ENCODE peak calls at places on chromosomes 7 and 10, in nine cellular contexts. One of them, this sample, is unnamed.

GRCh38 chr7:139586286-139586685 is 62.8 kb downstream of the CLEC2L start:
- DNase-seq in suprapubic skin: no peak
- DNase-seq in fibroblast of the conjunctiva: no peak
- DNase-seq in mesendoderm: no peak
- DNase-seq in EL: no peak
- DNase-seq in stimulated activated naive B cell treated with anti-CD40 and anti-IgM and Interleukin-4, amounts not matched to agents 10 μg/mL and 1 μg/mL and 100 μg/mL, for 72 hours: no peak
- DNase-seq in GM13977: no peak
- DNase-seq in stimulated activated CD4-positive, alpha-beta T cell treated with anti-CD3 and anti-CD28 coated beads, Interleukin-1b, Interleukin-23, amount 100 ng/mL, for 1 hour: no peak
- DNase-seq in CD8-positive, alpha-beta memory T cell: no peak
- DNase-seq in this sample: no peak

GRCh38 chr10:82814635-82815034 is 939.6 kb downstream of the NRG3 start:
- DNase-seq in suprapubic skin: no peak
- DNase-seq in fibroblast of the conjunctiva: peak
- DNase-seq in mesendoderm: no peak
- DNase-seq in EL: no peak
- DNase-seq in stimulated activated naive B cell treated with anti-CD40 and anti-IgM and Interleukin-4, amounts not matched to agents 10 μg/mL and 1 μg/mL and 100 μg/mL, for 72 hours: no peak
- DNase-seq in GM13977: no peak
- DNase-seq in stimulated activated CD4-positive, alpha-beta T cell treated with anti-CD3 and anti-CD28 coated beads, Interleukin-1b, Interleukin-23, amount 100 ng/mL, for 1 hour: no peak
- DNase-seq in CD8-positive, alpha-beta memory T cell: no peak
- DNase-seq in this sample: no peak

GRCh38 chr10:114173680-114174461 is at the start of gene CCDC186:
- DNase-seq in suprapubic skin: peak
- DNase-seq in fibroblast of the conjunctiva: peak
- DNase-seq in mesendoderm: peak
- DNase-seq in EL: peak
- DNase-seq in stimulated activated naive B cell treated with anti-CD40 and anti-IgM and Interleukin-4, amounts not matched to agents 10 μg/mL and 1 μg/mL and 100 μg/mL, for 72 hours: peak
- DNase-seq in GM13977: peak
- DNase-seq in stimulated activated CD4-positive, alpha-beta T cell treated with anti-CD3 and anti-CD28 coated beads, Interleukin-1b, Interleukin-23, amount 100 ng/mL, for 1 hour: peak
- DNase-seq in CD8-positive, alpha-beta memory T cell: peak
- DNase-seq in this sample: peak

GRCh38 chr7:66282594-66282935 is 77.4 kb downstream of the TPST1 start:
- DNase-seq in suprapubic skin: no peak
- DNase-seq in fibroblast of the conjunctiva: no peak
- DNase-seq in mesendoderm: no peak
- DNase-seq in EL: no peak
- DNase-seq in stimulated activated naive B cell treated with anti-CD40 and anti-IgM and Interleukin-4, amounts not matched to agents 10 μg/mL and 1 μg/mL and 100 μg/mL, for 72 hours: no peak
- DNase-seq in GM13977: no peak
- DNase-seq in stimulated activated CD4-positive, alpha-beta T cell treated with anti-CD3 and anti-CD28 coated beads, Interleukin-1b, Interleukin-23, amount 100 ng/mL, for 1 hour: no peak
- DNase-seq in CD8-positive, alpha-beta memory T cell: no peak
- DNase-seq in this sample: no peak

GRCh38 chr7:143975617-143976016 is 21.0 kb downstream of the OR2F1 start:
- DNase-seq in suprapubic skin: no peak
- DNase-seq in fibroblast of the conjunctiva: no peak
- DNase-seq in mesendoderm: peak
- DNase-seq in EL: no peak
- DNase-seq in stimulated activated naive B cell treated with anti-CD40 and anti-IgM and Interleukin-4, amounts not matched to agents 10 μg/mL and 1 μg/mL and 100 μg/mL, for 72 hours: no peak
- DNase-seq in GM13977: no peak
- DNase-seq in stimulated activated CD4-positive, alpha-beta T cell treated with anti-CD3 and anti-CD28 coated beads, Interleukin-1b, Interleukin-23, amount 100 ng/mL, for 1 hour: no peak
- DNase-seq in CD8-positive, alpha-beta memory T cell: no peak
- DNase-seq in this sample: no peak

GRCh38 chr10:77333610-77334340 is 303.8 kb downstream of the KCNMA1 start:
- DNase-seq in suprapubic skin: no peak
- DNase-seq in fibroblast of the conjunctiva: no peak
- DNase-seq in mesendoderm: no peak
- DNase-seq in EL: no peak
- DNase-seq in stimulated activated naive B cell treated with anti-CD40 and anti-IgM and Interleukin-4, amounts not matched to agents 10 μg/mL and 1 μg/mL and 100 μg/mL, for 72 hours: no peak
- DNase-seq in GM13977: no peak
- DNase-seq in stimulated activated CD4-positive, alpha-beta T cell treated with anti-CD3 and anti-CD28 coated beads, Interleukin-1b, Interleukin-23, amount 100 ng/mL, for 1 hour: no peak
- DNase-seq in CD8-positive, alpha-beta memory T cell: no peak
- DNase-seq in this sample: no peak

GRCh38 chr10:102184606-102185005 is 32.4 kb downstream of the NOLC1 start:
- DNase-seq in suprapubic skin: no peak
- DNase-seq in fibroblast of the conjunctiva: no peak
- DNase-seq in mesendoderm: no peak
- DNase-seq in EL: no peak
- DNase-seq in stimulated activated naive B cell treated with anti-CD40 and anti-IgM and Interleukin-4, amounts not matched to agents 10 μg/mL and 1 μg/mL and 100 μg/mL, for 72 hours: no peak
- DNase-seq in GM13977: no peak
- DNase-seq in stimulated activated CD4-positive, alpha-beta T cell treated with anti-CD3 and anti-CD28 coated beads, Interleukin-1b, Interleukin-23, amount 100 ng/mL, for 1 hour: no peak
- DNase-seq in CD8-positive, alpha-beta memory T cell: no peak
- DNase-seq in this sample: no peak

GRCh38 chr7:46637793-46638735 is 717.0 kb upstream of the IGFBP3 start:
- DNase-seq in suprapubic skin: no peak
- DNase-seq in fibroblast of the conjunctiva: no peak
- DNase-seq in mesendoderm: no peak
- DNase-seq in EL: no peak
- DNase-seq in stimulated activated naive B cell treated with anti-CD40 and anti-IgM and Interleukin-4, amounts not matched to agents 10 μg/mL and 1 μg/mL and 100 μg/mL, for 72 hours: no peak
- DNase-seq in GM13977: no peak
- DNase-seq in stimulated activated CD4-positive, alpha-beta T cell treated with anti-CD3 and anti-CD28 coated beads, Interleukin-1b, Interleukin-23, amount 100 ng/mL, for 1 hour: no peak
- DNase-seq in CD8-positive, alpha-beta memory T cell: no peak
- DNase-seq in this sample: no peak

GRCh38 chr7:79692015-79692414 is 238.5 kb upstream of the MAGI2 start:
- DNase-seq in suprapubic skin: no peak
- DNase-seq in fibroblast of the conjunctiva: peak
- DNase-seq in mesendoderm: peak
- DNase-seq in EL: peak
- DNase-seq in stimulated activated naive B cell treated with anti-CD40 and anti-IgM and Interleukin-4, amounts not matched to agents 10 μg/mL and 1 μg/mL and 100 μg/mL, for 72 hours: no peak
- DNase-seq in GM13977: no peak
- DNase-seq in stimulated activated CD4-positive, alpha-beta T cell treated with anti-CD3 and anti-CD28 coated beads, Interleukin-1b, Interleukin-23, amount 100 ng/mL, for 1 hour: no peak
- DNase-seq in CD8-positive, alpha-beta memory T cell: no peak
- DNase-seq in this sample: no peak

GRCh38 chr7:138036135-138036534 is 34.2 kb upstream of the CREB3L2 start:
- DNase-seq in suprapubic skin: no peak
- DNase-seq in fibroblast of the conjunctiva: no peak
- DNase-seq in mesendoderm: peak
- DNase-seq in EL: no peak
- DNase-seq in stimulated activated naive B cell treated with anti-CD40 and anti-IgM and Interleukin-4, amounts not matched to agents 10 μg/mL and 1 μg/mL and 100 μg/mL, for 72 hours: no peak
- DNase-seq in GM13977: no peak
- DNase-seq in stimulated activated CD4-positive, alpha-beta T cell treated with anti-CD3 and anti-CD28 coated beads, Interleukin-1b, Interleukin-23, amount 100 ng/mL, for 1 hour: no peak
- DNase-seq in CD8-positive, alpha-beta memory T cell: no peak
- DNase-seq in this sample: no peak

GRCh38 chr10:28569506-28570159 is 36.7 kb downstream of the WAC start:
- DNase-seq in suprapubic skin: no peak
- DNase-seq in fibroblast of the conjunctiva: no peak
- DNase-seq in mesendoderm: no peak
- DNase-seq in EL: peak
- DNase-seq in stimulated activated naive B cell treated with anti-CD40 and anti-IgM and Interleukin-4, amounts not matched to agents 10 μg/mL and 1 μg/mL and 100 μg/mL, for 72 hours: no peak
- DNase-seq in GM13977: peak
- DNase-seq in stimulated activated CD4-positive, alpha-beta T cell treated with anti-CD3 and anti-CD28 coated beads, Interleukin-1b, Interleukin-23, amount 100 ng/mL, for 1 hour: no peak
- DNase-seq in CD8-positive, alpha-beta memory T cell: no peak
- DNase-seq in this sample: no peak

GRCh38 chr10:43112608-43112961 is 25.7 kb upstream of the CSGALNACT2 start:
- DNase-seq in suprapubic skin: peak
- DNase-seq in fibroblast of the conjunctiva: no peak
- DNase-seq in mesendoderm: no peak
- DNase-seq in EL: no peak
- DNase-seq in stimulated activated naive B cell treated with anti-CD40 and anti-IgM and Interleukin-4, amounts not matched to agents 10 μg/mL and 1 μg/mL and 100 μg/mL, for 72 hours: no peak
- DNase-seq in GM13977: no peak
- DNase-seq in stimulated activated CD4-positive, alpha-beta T cell treated with anti-CD3 and anti-CD28 coated beads, Interleukin-1b, Interleukin-23, amount 100 ng/mL, for 1 hour: no peak
- DNase-seq in CD8-positive, alpha-beta memory T cell: no peak
- DNase-seq in this sample: no peak

GRCh38 chr10:101830322-101831168 is 12.3 kb upstream of the OGA start:
- DNase-seq in suprapubic skin: peak
- DNase-seq in fibroblast of the conjunctiva: peak
- DNase-seq in mesendoderm: peak
- DNase-seq in EL: peak
- DNase-seq in stimulated activated naive B cell treated with anti-CD40 and anti-IgM and Interleukin-4, amounts not matched to agents 10 μg/mL and 1 μg/mL and 100 μg/mL, for 72 hours: peak
- DNase-seq in GM13977: peak
- DNase-seq in stimulated activated CD4-positive, alpha-beta T cell treated with anti-CD3 and anti-CD28 coated beads, Interleukin-1b, Interleukin-23, amount 100 ng/mL, for 1 hour: peak
- DNase-seq in CD8-positive, alpha-beta memory T cell: peak
- DNase-seq in this sample: peak

GRCh38 chr10:131233611-131234258 is 77.8 kb downstream of the TCERG1L start:
- DNase-seq in suprapubic skin: no peak
- DNase-seq in fibroblast of the conjunctiva: no peak
- DNase-seq in mesendoderm: peak
- DNase-seq in EL: no peak
- DNase-seq in stimulated activated naive B cell treated with anti-CD40 and anti-IgM and Interleukin-4, amounts not matched to agents 10 μg/mL and 1 μg/mL and 100 μg/mL, for 72 hours: no peak
- DNase-seq in GM13977: no peak
- DNase-seq in stimulated activated CD4-positive, alpha-beta T cell treated with anti-CD3 and anti-CD28 coated beads, Interleukin-1b, Interleukin-23, amount 100 ng/mL, for 1 hour: no peak
- DNase-seq in CD8-positive, alpha-beta memory T cell: no peak
- DNase-seq in this sample: no peak

GRCh38 chr7:12771378-12771877 is 84.0 kb downstream of the ARL4A start:
- DNase-seq in suprapubic skin: no peak
- DNase-seq in fibroblast of the conjunctiva: no peak
- DNase-seq in mesendoderm: peak
- DNase-seq in EL: peak
- DNase-seq in stimulated activated naive B cell treated with anti-CD40 and anti-IgM and Interleukin-4, amounts not matched to agents 10 μg/mL and 1 μg/mL and 100 μg/mL, for 72 hours: no peak
- DNase-seq in GM13977: no peak
- DNase-seq in stimulated activated CD4-positive, alpha-beta T cell treated with anti-CD3 and anti-CD28 coated beads, Interleukin-1b, Interleukin-23, amount 100 ng/mL, for 1 hour: no peak
- DNase-seq in CD8-positive, alpha-beta memory T cell: no peak
- DNase-seq in this sample: no peak

GRCh38 chr7:36999851-37000480 is 275.7 kb upstream of the AOAH start:
- DNase-seq in suprapubic skin: no peak
- DNase-seq in fibroblast of the conjunctiva: no peak
- DNase-seq in mesendoderm: no peak
- DNase-seq in EL: no peak
- DNase-seq in stimulated activated naive B cell treated with anti-CD40 and anti-IgM and Interleukin-4, amounts not matched to agents 10 μg/mL and 1 μg/mL and 100 μg/mL, for 72 hours: no peak
- DNase-seq in GM13977: no peak
- DNase-seq in stimulated activated CD4-positive, alpha-beta T cell treated with anti-CD3 and anti-CD28 coated beads, Interleukin-1b, Interleukin-23, amount 100 ng/mL, for 1 hour: no peak
- DNase-seq in CD8-positive, alpha-beta memory T cell: no peak
- DNase-seq in this sample: no peak

GRCh38 chr7:2013381-2014311 is 219.1 kb downstream of the MAD1L1 start:
- DNase-seq in suprapubic skin: peak
- DNase-seq in fibroblast of the conjunctiva: no peak
- DNase-seq in mesendoderm: no peak
- DNase-seq in EL: no peak
- DNase-seq in stimulated activated naive B cell treated with anti-CD40 and anti-IgM and Interleukin-4, amounts not matched to agents 10 μg/mL and 1 μg/mL and 100 μg/mL, for 72 hours: no peak
- DNase-seq in GM13977: no peak
- DNase-seq in stimulated activated CD4-positive, alpha-beta T cell treated with anti-CD3 and anti-CD28 coated beads, Interleukin-1b, Interleukin-23, amount 100 ng/mL, for 1 hour: no peak
- DNase-seq in CD8-positive, alpha-beta memory T cell: peak
- DNase-seq in this sample: peak

GRCh38 chr10:102673961-102674511 is 29.8 kb downstream of the TRIM8 start:
- DNase-seq in suprapubic skin: no peak
- DNase-seq in fibroblast of the conjunctiva: peak
- DNase-seq in mesendoderm: peak
- DNase-seq in EL: peak
- DNase-seq in stimulated activated naive B cell treated with anti-CD40 and anti-IgM and Interleukin-4, amounts not matched to agents 10 μg/mL and 1 μg/mL and 100 μg/mL, for 72 hours: no peak
- DNase-seq in GM13977: peak
- DNase-seq in stimulated activated CD4-positive, alpha-beta T cell treated with anti-CD3 and anti-CD28 coated beads, Interleukin-1b, Interleukin-23, amount 100 ng/mL, for 1 hour: no peak
- DNase-seq in CD8-positive, alpha-beta memory T cell: peak
- DNase-seq in this sample: peak

GRCh38 chr7:118111347-118111746 is 72.6 kb upstream of the LSM8 start:
- DNase-seq in suprapubic skin: no peak
- DNase-seq in fibroblast of the conjunctiva: no peak
- DNase-seq in mesendoderm: no peak
- DNase-seq in EL: no peak
- DNase-seq in stimulated activated naive B cell treated with anti-CD40 and anti-IgM and Interleukin-4, amounts not matched to agents 10 μg/mL and 1 μg/mL and 100 μg/mL, for 72 hours: no peak
- DNase-seq in GM13977: no peak
- DNase-seq in stimulated activated CD4-positive, alpha-beta T cell treated with anti-CD3 and anti-CD28 coated beads, Interleukin-1b, Interleukin-23, amount 100 ng/mL, for 1 hour: no peak
- DNase-seq in CD8-positive, alpha-beta memory T cell: no peak
- DNase-seq in this sample: no peak

GRCh38 chr7:116876664-116877442 is 14.5 kb downstream of the CAPZA2 start:
- DNase-seq in suprapubic skin: no peak
- DNase-seq in fibroblast of the conjunctiva: no peak
- DNase-seq in mesendoderm: peak
- DNase-seq in EL: no peak
- DNase-seq in stimulated activated naive B cell treated with anti-CD40 and anti-IgM and Interleukin-4, amounts not matched to agents 10 μg/mL and 1 μg/mL and 100 μg/mL, for 72 hours: no peak
- DNase-seq in GM13977: no peak
- DNase-seq in stimulated activated CD4-positive, alpha-beta T cell treated with anti-CD3 and anti-CD28 coated beads, Interleukin-1b, Interleukin-23, amount 100 ng/mL, for 1 hour: no peak
- DNase-seq in CD8-positive, alpha-beta memory T cell: no peak
- DNase-seq in this sample: no peak